ENCODE peak calls at places on chromosome 1, in seven cellular contexts. G is substantia nigra; Z is fibroblast of pulmonary artery; L is SK-MEL-5; C is ELR; W is stimulated activated CD8-positive, alpha-beta memory T cell treated with anti-CD3 and anti-CD28 coated beads, Interleukin-4, amount 100 ng/mL, for 4 hours; U is lung. J is an unnamed sample.

GRCh38 chr1:77499466-77499865 is 183.0 kb downstream of the ZZZ3 start:
- DNase-seq in G (no peak), Z (no peak), C (no peak), W (no peak), U (no peak), L (no peak), J (no peak)

GRCh38 chr1:39668111-39668510 is 3.8 kb downstream of the NT5C1A start:
- DNase-seq in L (no peak), Z (no peak), W (no peak), C (no peak), G (no peak), U (no peak), J (no peak)

GRCh38 chr1:208528577-208529240 is 284.5 kb upstream of the PLXNA2 start:
- DNase-seq in U (peak; percentile 27), W (no peak), Z (no peak), G (no peak), L (no peak), C (no peak), J (no peak)

GRCh38 chr1:2155147-2155598 is 39.4 kb downstream of the FAAP20 start:
- DNase-seq in U (no peak), Z (no peak), L (no peak), C (no peak), W (no peak), G (no peak), J (no peak)

GRCh38 chr1:106768077-106768476 is 288.4 kb upstream of the PRMT6 start:
- DNase-seq in U (no peak), C (peak; percentile 6), L (no peak), Z (no peak), G (no peak), W (no peak), J (no peak)

GRCh38 chr1:21956720-21957552 is 19.8 kb upstream of the HSPG2 start:
- DNase-seq in Z (peak; percentile 67), C (peak; percentile 50), U (peak; percentile 82), L (no peak), G (no peak), W (no peak), J (peak; percentile 93)

GRCh38 chr1:234691567-234691966 is 81.6 kb upstream of the IRF2BP2 start:
- DNase-seq in W (no peak), Z (peak; percentile 36), C (peak; percentile 70), U (no peak), G (no peak), L (peak; percentile 65), J (no peak)

GRCh38 chr1:15459771-15460719 is 3.5 kb downstream of the CELA2A start:
- DNase-seq in U (no peak), L (peak; percentile 58), G (no peak), Z (no peak), W (no peak), C (peak; percentile 47), J (no peak)

GRCh38 chr1:13749543-13750307 is 49.7 kb downstream of the PRDM2 start:
- DNase-seq in G (no peak), U (peak; percentile 60), W (no peak), L (peak; percentile 24), C (peak; percentile 65), Z (peak; percentile 52), J (no peak)

GRCh38 chr1:245008761-245009160 is 144.4 kb upstream of the HNRNPU start:
- DNase-seq in L (no peak), U (no peak), Z (peak; percentile 15), G (no peak), W (no peak), C (no peak), J (no peak)

GRCh38 chr1:244603498-244603897 is 49.4 kb upstream of the DESI2 start:
- DNase-seq in Z (peak; percentile 60), W (no peak), U (no peak), G (no peak), L (peak; percentile 62), C (peak; percentile 64), J (no peak)

GRCh38 chr1:3031401-3032221 is 10.3 kb downstream of the ACTRT2 start:
- DNase-seq in Z (no peak), C (no peak), U (no peak), W (no peak), G (no peak), L (no peak), J (no peak)

GRCh38 chr1:172609528-172609927 is 49.4 kb upstream of the FASLG start:
- DNase-seq in Z (peak; percentile 42), U (no peak), C (peak; percentile 56), G (no peak), W (no peak), L (peak; percentile 49), J (no peak)

GRCh38 chr1:165228676-165229075 is 127.8 kb downstream of the LMX1A start:
- DNase-seq in W (no peak), G (no peak), Z (peak; percentile 6), C (peak; percentile 2), L (no peak), U (no peak), J (no peak)

GRCh38 chr1:56456426-56457101 is 122.8 kb downstream of the PLPP3 start:
- DNase-seq in U (no peak), Z (peak; percentile 85), C (peak; percentile 85), G (no peak), W (no peak), L (no peak), J (no peak)

GRCh38 chr1:89022167-89022959 is at the start of gene GBP3:
- DNase-seq in U (no peak), Z (peak; percentile 77), W (no peak), C (peak; percentile 81), G (no peak), L (peak; percentile 11), J (no peak)

GRCh38 chr1:43830802-43831201 is 102.8 kb upstream of the ARTN start:
- DNase-seq in Z (no peak), G (no peak), W (no peak), L (no peak), C (no peak), U (no peak), J (no peak)

GRCh38 chr1:22607154-22607553 is 29.3 kb upstream of the C1QA start:
- DNase-seq in G (no peak), Z (no peak), C (no peak), W (no peak), U (no peak), L (no peak), J (no peak)

GRCh38 chr1:12208764-12209494 is 20.9 kb upstream of the VPS13D start:
- DNase-seq in C (peak; percentile 80), Z (peak; percentile 83), W (peak; percentile 88), G (peak; percentile 61), L (peak; percentile 80), U (peak; percentile 88), J (peak; percentile 76)

GRCh38 chr1:156444407-156445001 is 56.1 kb downstream of the MEF2D start:
- DNase-seq in U (no peak), Z (peak; percentile 35), C (peak; percentile 62), L (peak; percentile 65), G (no peak), W (no peak), J (no peak)

GRCh38 chr1:51705035-51705434 is 88.1 kb downstream of the OSBPL9 start:
- DNase-seq in W (no peak), C (no peak), L (no peak), U (no peak), G (no peak), Z (no peak), J (no peak)

GRCh38 chr1:43073490-43074230 is 98.4 kb downstream of the EBNA1BP2 start:
- DNase-seq in L (peak; percentile 78), U (peak; percentile 75), G (peak; percentile 65), C (peak; percentile 80), Z (peak; percentile 83), W (peak; percentile 58), J (peak; percentile 75)

GRCh38 chr1:72892461-72892860 is 610.1 kb upstream of the NEGR1 start:
- DNase-seq in W (no peak), U (no peak), Z (peak; percentile 11), C (peak; percentile 68), G (no peak), L (no peak), J (no peak)

GRCh38 chr1:164794310-164794709 is 235.3 kb downstream of the PBX1 start:
- DNase-seq in Z (peak; percentile 95), G (no peak), C (peak; percentile 77), L (no peak), U (no peak), W (no peak), J (peak; percentile 70)

GRCh38 chr1:172588296-172589291 is 55.6 kb downstream of the SUCO start:
- DNase-seq in C (peak; percentile 96), L (peak; percentile 68), W (no peak), Z (peak; percentile 88), U (no peak), G (no peak), J (no peak)

GRCh38 chr1:42941640-42942330 is 16.9 kb downstream of the SLC2A1 start:
- DNase-seq in Z (peak; percentile 79), W (no peak), U (peak; percentile 89), G (no peak), L (no peak), C (peak; percentile 92), J (peak; percentile 81)

GRCh38 chr1:216604771-216605170 is 118.5 kb downstream of the ESRRG start:
- DNase-seq in U (no peak), W (no peak), L (no peak), G (no peak), Z (no peak), C (no peak), J (no peak)

GRCh38 chr1:55245781-55246180 is 30.6 kb upstream of the USP24 start:
- DNase-seq in U (no peak), C (peak; percentile 70), W (no peak), L (no peak), Z (no peak), G (no peak), J (no peak)

GRCh38 chr1:4969556-4970129 is 315.2 kb downstream of the AJAP1 start:
- DNase-seq in W (no peak), C (no peak), Z (no peak), U (no peak), G (no peak), L (no peak), J (no peak)

GRCh38 chr1:115727706-115728249 is 40.7 kb downstream of the CASQ2 start:
- DNase-seq in G (no peak), W (no peak), L (peak; percentile 98), C (peak; percentile 62), U (peak; percentile 65), Z (peak; percentile 94), J (no peak)

J was measured in prostate gland.